ENCODE peak calls at places on chromosomes 3 and 15, in ten cellular contexts. F is uterus; D is stimulated activated CD4-positive, alpha-beta T cell treated with anti-CD3 and anti-CD28 coated beads, Interleukin-2, amount 100 ng/mL, for 48 hours; Q is iris pigment epithelial cell; E is adipocyte; Z is MCF 10A; R is transverse colon; P is NCI-H2171 treated with DMSO at 0.1 percent for 48 hours; T is GM12878; V is right cardiac atrium. B is an unnamed sample.

GRCh38 chr15:90021108-90021507 is 20.0 kb downstream of the ZNF710 start:
- DNase-seq in T (no peak), D (no peak), F (no peak), V (no peak), P (no peak), E (no peak), Z (no peak), R (peak; percentile 17), Q (no peak), B (no peak)

GRCh38 chr3:102162251-102162650 is 272.6 kb upstream of the ZPLD1 start:
- DNase-seq in Q (no peak), D (no peak), Z (no peak), E (no peak), T (no peak), R (no peak), F (no peak), P (no peak), V (no peak), B (no peak)

GRCh38 chr3:156553705-156554356 is 1.1 kb downstream of the SSR3 start:
- DNase-seq in V (no peak), F (no peak), Z (peak; percentile 54), D (no peak), E (peak; percentile 84), Q (peak; percentile 81), P (no peak), R (no peak), T (no peak), B (no peak)

GRCh38 chr15:49308686-49309085 is 114.4 kb upstream of the FGF7 start:
- DNase-seq in V (no peak), R (no peak), Q (no peak), P (peak; percentile 39), D (no peak), T (no peak), F (no peak), Z (no peak), E (no peak), B (no peak)

GRCh38 chr3:36679384-36680200 is 84.8 kb downstream of the DCLK3 start:
- DNase-seq in V (no peak), D (no peak), Q (peak; percentile 93), Z (peak; percentile 80), R (no peak), E (peak; percentile 81), F (no peak), T (no peak), P (no peak), B (no peak)

GRCh38 chr3:195914648-195915473 is 6.5 kb upstream of the TNK2 start:
- DNase-seq in T (peak; percentile 66), P (no peak), Q (peak; percentile 95), V (peak; percentile 95), F (peak; percentile 89), E (peak; percentile 97), Z (peak; percentile 100), D (peak; percentile 96), R (peak; percentile 94), B (peak; percentile 90)

GRCh38 chr15:24823473-24823872 is 131.3 kb upstream of the SNRPN start:
- DNase-seq in F (no peak), V (peak; percentile 79), P (peak; percentile 5), D (no peak), Q (no peak), Z (no peak), R (no peak), E (no peak), T (no peak), B (peak; percentile 51)

GRCh38 chr3:126291537-126291936 is 65.7 kb downstream of the KLF15 start:
- DNase-seq in P (no peak), Z (no peak), E (no peak), V (no peak), Q (no peak), R (no peak), T (no peak), D (no peak), F (no peak), B (no peak)

GRCh38 chr3:30894521-30895289 is at the start of gene GADL1:
- DNase-seq in F (peak; percentile 27), V (peak; percentile 65), P (no peak), T (no peak), D (peak; percentile 3), R (no peak), Z (no peak), E (peak; percentile 61), Q (peak; percentile 14), B (no peak)

GRCh38 chr3:48433472-48434118 is 3.7 kb upstream of the PLXNB1 start:
- DNase-seq in R (peak; percentile 84), E (no peak), T (no peak), Z (peak; percentile 74), V (no peak), F (peak; percentile 28), P (no peak), D (no peak), Q (peak; percentile 39), B (no peak)

GRCh38 chr15:100041380-100041779 is 300.4 kb downstream of the ADAMTS17 start:
- DNase-seq in D (no peak), R (no peak), V (no peak), E (no peak), Q (no peak), F (no peak), T (no peak), Z (no peak), P (peak; percentile 3), B (no peak)

GRCh38 chr3:42880601-42881451 is 5.1 kb upstream of the CYP8B1 start:
- DNase-seq in T (peak; percentile 42), R (peak; percentile 88), V (peak; percentile 94), F (peak; percentile 87), E (peak; percentile 93), Z (peak; percentile 74), D (peak; percentile 78), Q (peak; percentile 77), P (peak; percentile 67), B (peak; percentile 77)

GRCh38 chr3:170808041-170808440 is 62.0 kb downstream of the RPL22L1 start:
- DNase-seq in E (no peak), P (no peak), Q (no peak), F (no peak), R (no peak), Z (no peak), T (no peak), D (no peak), V (no peak), B (no peak)

GRCh38 chr15:69597061-69597592 is 144.5 kb downstream of the RPLP1 start:
- DNase-seq in F (no peak), T (no peak), V (no peak), E (no peak), Z (no peak), P (no peak), R (no peak), D (no peak), Q (no peak), B (no peak)

GRCh38 chr3:123285066-123285465 is 83.3 kb downstream of the SEC22A start:
- DNase-seq in Q (no peak), R (no peak), E (no peak), V (no peak), P (no peak), D (no peak), T (no peak), Z (no peak), F (no peak), B (no peak)

GRCh38 chr15:94576889-94577533 is 345.6 kb downstream of the MCTP2 start:
- DNase-seq in T (no peak), P (peak; percentile 14), V (no peak), E (no peak), D (peak; percentile 40), F (no peak), R (peak; percentile 10), Z (peak; percentile 72), Q (no peak), B (no peak)

GRCh38 chr15:60557157-60557556 is 78.2 kb upstream of the ICE2 start:
- DNase-seq in Z (no peak), R (no peak), E (no peak), F (no peak), Q (no peak), P (no peak), V (no peak), D (no peak), T (no peak), B (no peak)

GRCh38 chr15:99537344-99537743 is 28.4 kb upstream of the MEF2A start:
- DNase-seq in Z (no peak), R (no peak), T (no peak), P (no peak), F (no peak), E (peak; percentile 17), Q (no peak), V (peak; percentile 44), D (no peak), B (peak; percentile 32)

GRCh38 chr3:42830437-42831320 is 21.4 kb downstream of the ACKR2 start:
- DNase-seq in R (no peak), Z (peak; percentile 63), P (peak; percentile 17), Q (peak; percentile 47), V (no peak), T (no peak), D (no peak), F (no peak), E (peak; percentile 60), B (no peak)

GRCh38 chr3:30667250-30667585 is 60.8 kb downstream of the TGFBR2 start:
- DNase-seq in V (no peak), E (no peak), Z (peak; percentile 30), Q (peak; percentile 38), P (no peak), D (no peak), F (no peak), T (no peak), R (no peak), B (no peak)

GRCh38 chr15:85380860-85381535 is 595 bp downstream of the AKAP13 start:
- DNase-seq in Q (peak; percentile 46), P (peak; percentile 25), E (peak; percentile 71), V (peak; percentile 84), D (peak; percentile 43), F (no peak), T (no peak), Z (peak; percentile 36), R (peak; percentile 66), B (no peak)

GRCh38 chr15:47987908-47988532 is 132.8 kb upstream of the SLC24A5 start:
- DNase-seq in V (no peak), T (peak; percentile 38), P (peak; percentile 90), Q (peak; percentile 68), F (no peak), E (peak; percentile 85), D (peak; percentile 1), Z (peak; percentile 64), R (no peak), B (peak; percentile 72)

GRCh38 chr3:184788751-184789150 is 23.2 kb upstream of the VPS8 start:
- DNase-seq in D (no peak), P (peak; percentile 14), E (peak; percentile 33), R (no peak), V (no peak), T (no peak), F (no peak), Z (peak; percentile 67), Q (no peak), B (no peak)

GRCh38 chr15:96029172-96029571 is 301.3 kb upstream of the NR2F2 start:
- DNase-seq in E (no peak), D (no peak), T (no peak), Q (no peak), P (no peak), R (no peak), F (no peak), V (no peak), Z (no peak), B (no peak)